ENCODE peak calls at places on chromosomes 16 and 17, in five cellular contexts. X, C, H, R and Y are unnamed samples.

GRCh38 chr17:8599351-8600011 is 31.0 kb downstream of the MYH10 start:
- DNase-seq in X (no peak), C (no peak), H (no peak), R (no peak), Y (no peak)

GRCh38 chr16:87538160-87538559 is 45.3 kb upstream of the ZCCHC14 start:
- DNase-seq in X (no peak), C (no peak), H (no peak), R (no peak), Y (no peak)

GRCh38 chr17:57211543-57211942 is 44.8 kb upstream of the MSI2 start:
- DNase-seq in X (no peak), C (no peak), H (no peak), R (no peak), Y (no peak)

GRCh38 chr17:42781639-42782401 is 1.4 kb downstream of the WNK4 start:
- DNase-seq in X (no peak), C (no peak), H (no peak), R (no peak), Y (no peak)

GRCh38 chr16:30458561-30459394 is 13.1 kb upstream of the SEPHS2 start:
- DNase-seq in X (no peak), C (no peak), H (no peak), R (no peak), Y (peak)

GRCh38 chr17:5237541-5238016 is 2.9 kb upstream of the SCIMP start:
- DNase-seq in X (peak), C (no peak), H (peak), R (peak), Y (peak)

GRCh38 chr17:47987240-47987835 is 16.4 kb downstream of the CDK5RAP3 start:
- DNase-seq in X (no peak), C (no peak), H (no peak), R (peak), Y (no peak)

GRCh38 chr17:4573682-4574081 is 10.6 kb upstream of the SMTNL2 start:
- DNase-seq in X (no peak), C (no peak), H (no peak), R (no peak), Y (no peak)

GRCh38 chr17:34822007-34822737 is 139.1 kb downstream of the CCT6B start:
- DNase-seq in X (no peak), C (no peak), H (no peak), R (no peak), Y (no peak)

GRCh38 chr17:80724723-80725388 is 180.2 kb downstream of the RPTOR start:
- DNase-seq in X (no peak), C (no peak), H (no peak), R (no peak), Y (no peak)

GRCh38 chr16:46899443-46900143 is 15.4 kb downstream of the GPT2 start:
- DNase-seq in X (no peak), C (no peak), H (no peak), R (no peak), Y (no peak)

GRCh38 chr16:56355221-56355620 is 70.1 kb downstream of the AMFR start:
- DNase-seq in X (no peak), C (no peak), H (no peak), R (no peak), Y (no peak)

GRCh38 chr16:50301626-50302471 is 35.5 kb downstream of the ADCY7 start:
- DNase-seq in X (no peak), C (peak), H (no peak), R (no peak), Y (no peak)

GRCh38 chr16:2023098-2023925 is 3.4 kb upstream of the NHERF2 start:
- DNase-seq in X (peak), C (no peak), H (peak), R (peak), Y (peak)

GRCh38 chr16:87800497-87800896 is 34.7 kb upstream of the KLHDC4 start:
- DNase-seq in X (no peak), C (no peak), H (no peak), R (no peak), Y (no peak)

DNA sequence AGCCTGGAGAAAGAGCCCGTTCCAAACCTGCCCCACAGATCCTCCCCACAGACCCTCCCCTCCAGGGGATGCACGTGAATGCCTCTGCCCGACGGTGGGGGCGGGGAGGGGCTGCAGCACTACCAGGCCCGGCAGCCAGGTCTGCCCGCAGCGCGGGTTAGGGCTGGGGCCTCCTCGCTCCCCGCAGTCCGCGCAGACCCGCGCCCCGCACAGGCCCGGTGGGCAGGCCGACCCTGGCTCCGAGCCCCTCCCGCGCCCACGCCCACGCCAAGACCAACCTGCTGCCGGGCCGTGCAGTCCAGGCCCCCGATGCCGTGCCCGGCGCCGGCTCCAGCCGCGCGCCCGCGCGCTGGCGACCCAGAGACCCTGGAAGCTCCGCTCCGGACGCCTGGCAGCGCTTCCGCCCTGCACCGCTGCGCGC is at the start of gene RPUSD1:
- DNase-seq in X (no peak), C (no peak), H (no peak), R (no peak), Y (no peak)
- TF ChIP-seq CTCF in X (no peak), C (no peak), H (no peak), R (no peak), Y (no peak)

DNA sequence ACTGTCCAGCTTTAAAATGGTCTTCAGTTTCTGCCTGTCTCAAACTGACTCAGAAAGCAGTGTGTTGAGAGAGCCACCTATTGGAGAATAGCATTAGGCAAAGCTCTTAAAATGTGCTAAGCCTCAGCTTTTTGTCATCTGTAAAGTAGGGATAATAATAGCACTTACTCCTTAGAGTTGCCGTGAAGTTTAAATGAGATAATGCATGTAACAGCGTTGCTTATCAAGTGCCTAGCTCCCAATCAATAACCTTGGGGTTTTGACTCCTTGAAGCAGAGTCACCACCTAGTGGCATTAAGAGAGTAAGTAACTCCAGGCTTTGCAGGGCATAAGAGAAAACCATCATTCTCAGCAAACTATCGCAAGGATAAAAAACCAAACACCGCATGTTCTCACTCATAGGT is 163.3 kb downstream of the HS3ST2 start:
- DNase-seq in X (no peak), C (no peak), H (peak), R (no peak), Y (no peak)
- TF ChIP-seq CTCF in X (peak), C (no peak), H (no peak), R (peak), Y (no peak)

GRCh38 chr17:28554565-28554964 is 2.1 kb upstream of the UNC119 start:
- DNase-seq in X (no peak), C (no peak), H (no peak), R (no peak), Y (no peak)
- TF ChIP-seq CTCF in X (no peak), C (no peak), H (no peak), R (no peak), Y (no peak)

GRCh38 chr16:64629622-64630021 is 492.2 kb downstream of the CDH11 start:
- DNase-seq in X (no peak), C (no peak), H (no peak), R (no peak), Y (no peak)

GRCh38 chr16:64626771-64627170 is 495.1 kb downstream of the CDH11 start:
- DNase-seq in X (no peak), C (no peak), H (no peak), R (no peak), Y (no peak)

GRCh38 chr16:64621616-64622015 is 500.2 kb downstream of the CDH11 start:
- DNase-seq in X (no peak), C (no peak), H (no peak), R (no peak), Y (no peak)

GRCh38 chr16:64627781-64628180 is 494.1 kb downstream of the CDH11 start:
- DNase-seq in X (no peak), C (no peak), H (no peak), R (no peak), Y (no peak)

DNA sequence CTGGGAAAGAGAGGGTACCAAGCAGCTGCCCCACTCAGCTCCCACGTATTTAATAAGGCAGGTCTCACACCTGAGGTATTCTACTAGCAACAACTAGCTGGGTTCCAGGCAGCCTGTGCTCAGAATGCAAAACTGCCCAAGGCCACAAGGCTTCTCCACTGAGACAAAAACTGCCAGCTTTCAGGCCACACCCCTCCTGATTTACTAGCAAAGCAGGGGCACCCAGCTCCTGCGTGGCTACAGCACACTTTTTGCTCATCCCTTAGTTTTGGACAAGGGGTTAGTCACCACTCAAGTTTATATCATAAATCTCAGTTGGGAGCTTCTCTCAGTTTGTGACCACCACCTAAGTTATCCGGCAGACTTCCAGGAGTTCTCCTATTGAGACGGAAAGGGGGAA is 494.6 kb downstream of the CDH11 start:
- DNase-seq in X (no peak), C (no peak), H (no peak), R (no peak), Y (no peak)
- TF ChIP-seq CTCF in X (no peak), C (no peak), H (no peak), R (no peak), Y (no peak)

GRCh38 chr17:17565471-17566365 is 25.8 kb downstream of the PEMT start:
- DNase-seq in X (no peak), C (no peak), H (no peak), R (no peak), Y (no peak)
- TF ChIP-seq CTCF in X (no peak), C (no peak), H (no peak), R (no peak), Y (no peak)